ENCODE peak calls at places on chromosomes 7 and 10, in four cellular contexts. One of them, this sample, is unnamed.

GRCh38 chr10:33398796-33399195 is 64.3 kb upstream of the NRP1 start:
- DNase-seq in GM12878: no peak
- DNase-seq in COLO829: no peak
- DNase-seq in colonic mucosa: no peak
- DNase-seq in this sample: no peak

GRCh38 chr7:36019966-36020365 is 133.1 kb upstream of the EEPD1 start:
- DNase-seq in COLO829: no peak
- DNase-seq in GM12878: no peak
- DNase-seq in colonic mucosa: no peak
- DNase-seq in this sample: no peak

GRCh38 chr7:128829391-128830166 is 627 bp upstream of the FLNC start:
- DNase-seq in colonic mucosa: no peak
- DNase-seq in COLO829: no peak
- DNase-seq in GM12878: no peak
- DNase-seq in this sample: peak

GRCh38 chr7:42342381-42342780 is 105.4 kb upstream of the GLI3 start:
- DNase-seq in GM12878: no peak
- DNase-seq in colonic mucosa: no peak
- DNase-seq in COLO829: no peak
- DNase-seq in this sample: no peak

GRCh38 chr10:14405076-14406065 is 74.6 kb upstream of the FRMD4A start:
- DNase-seq in COLO829: peak
- DNase-seq in GM12878: no peak
- DNase-seq in colonic mucosa: no peak
- DNase-seq in this sample: no peak

GRCh38 chr10:132685121-132685891 is 100.6 kb downstream of the NKX6-2 start:
- DNase-seq in colonic mucosa: peak
- DNase-seq in GM12878: no peak
- DNase-seq in COLO829: peak
- DNase-seq in this sample: peak

GRCh38 chr7:68888971-68889385 is 709.3 kb upstream of the AUTS2 start:
- DNase-seq in GM12878: no peak
- DNase-seq in COLO829: no peak
- DNase-seq in colonic mucosa: no peak
- DNase-seq in this sample: no peak

GRCh38 chr10:110495731-110496552 is 1.8 kb upstream of the DUSP5 start:
- DNase-seq in colonic mucosa: no peak
- DNase-seq in GM12878: no peak
- DNase-seq in COLO829: no peak
- DNase-seq in this sample: no peak

GRCh38 chr7:8151161-8151560 is 110.8 kb downstream of the ICA1 start:
- DNase-seq in COLO829: no peak
- DNase-seq in GM12878: no peak
- DNase-seq in colonic mucosa: no peak
- DNase-seq in this sample: no peak

GRCh38 chr7:124645704-124646103 is 119.9 kb downstream of the GPR37 start:
- DNase-seq in GM12878: no peak
- DNase-seq in COLO829: no peak
- DNase-seq in colonic mucosa: no peak
- DNase-seq in this sample: no peak

GRCh38 chr7:141674201-141674671 is 27.7 kb downstream of the DENND11 start:
- DNase-seq in GM12878: no peak
- DNase-seq in colonic mucosa: no peak
- DNase-seq in COLO829: no peak
- DNase-seq in this sample: no peak

GRCh38 chr7:29806131-29806792 is at the start of gene WIPF3:
- DNase-seq in COLO829: no peak
- DNase-seq in colonic mucosa: peak
- DNase-seq in GM12878: no peak
- DNase-seq in this sample: peak

GRCh38 chr7:117132385-117133120 is 179.3 kb downstream of the ST7 start:
- DNase-seq in colonic mucosa: no peak
- DNase-seq in GM12878: no peak
- DNase-seq in COLO829: no peak
- DNase-seq in this sample: no peak

GRCh38 chr10:120503695-120504094 is 46.7 kb downstream of the PLPP4 start:
- DNase-seq in COLO829: no peak
- DNase-seq in colonic mucosa: no peak
- DNase-seq in GM12878: no peak
- DNase-seq in this sample: no peak

GRCh38 chr7:1850976-1851571 is 181.0 kb downstream of the ELFN1 start:
- DNase-seq in COLO829: no peak
- DNase-seq in colonic mucosa: no peak
- DNase-seq in GM12878: no peak
- DNase-seq in this sample: peak

GRCh38 chr7:48182736-48183369 is 11.6 kb downstream of the ABCA13 start:
- DNase-seq in colonic mucosa: no peak
- DNase-seq in COLO829: no peak
- DNase-seq in GM12878: no peak
- DNase-seq in this sample: no peak

GRCh38 chr10:69801094-69801433 is 642 bp upstream of the COL13A1 start:
- DNase-seq in COLO829: peak
- DNase-seq in colonic mucosa: peak
- DNase-seq in GM12878: no peak
- DNase-seq in this sample: no peak

GRCh38 chr7:37354661-37355131 is 94.0 kb downstream of the ELMO1 start:
- DNase-seq in GM12878: no peak
- DNase-seq in colonic mucosa: peak
- DNase-seq in COLO829: no peak
- DNase-seq in this sample: peak

This sample was measured in left lobe of liver.